ENCODE peak calls at places on chromosome 16, in nine cellular contexts. U, I, M, P, K, Q, G, S and Z are unnamed samples.

GRCh38 chr16:16127469-16128116 is 95.7 kb downstream of the ABCC6 start:
- DNase-seq in U (peak; percentile 61), I (peak; percentile 58), M (peak; percentile 88), P (peak; percentile 37), K (peak; percentile 80), Q (peak; percentile 24), G (peak; percentile 70), S (peak; percentile 62), Z (peak; percentile 38)

GRCh38 chr16:85460983-85461813 is 151.9 kb upstream of the GSE1 start:
- DNase-seq in U (no peak), I (peak; percentile 54), M (peak; percentile 70), P (no peak), K (no peak), Q (no peak), G (no peak), S (peak; percentile 52), Z (peak; percentile 28)

GRCh38 chr16:22736791-22737190 is 77.2 kb upstream of the HS3ST2 start:
- DNase-seq in U (no peak), I (no peak), M (no peak), P (no peak), K (no peak), Q (no peak), G (no peak), S (no peak), Z (no peak)

GRCh38 chr16:31876955-31877828 is 3.6 kb downstream of the ZNF267 start:
- DNase-seq in U (peak; percentile 23), I (peak; percentile 95), M (peak; percentile 77), P (no peak), K (peak; percentile 86), Q (no peak), G (peak; percentile 49), S (no peak), Z (peak; percentile 94)

GRCh38 chr16:456891-457483 is 31.5 kb downstream of the RAB11FIP3 start:
- DNase-seq in U (no peak), I (peak; percentile 63), M (peak; percentile 49), P (no peak), K (no peak), Q (no peak), G (no peak), S (no peak), Z (peak; percentile 61)

GRCh38 chr16:88867561-88868246 is 1.2 kb upstream of the PABPN1L start:
- DNase-seq in U (no peak), I (no peak), M (no peak), P (no peak), K (no peak), Q (no peak), G (no peak), S (peak; percentile 55), Z (no peak)

GRCh38 chr16:12319464-12320030 is 343.0 kb downstream of the SNX29 start:
- DNase-seq in U (no peak), I (no peak), M (no peak), P (no peak), K (no peak), Q (no peak), G (no peak), S (peak; percentile 69), Z (no peak)

GRCh38 chr16:23512168-23512695 is 1.9 kb upstream of the GGA2 start:
- DNase-seq in U (peak; percentile 82), I (no peak), M (no peak), P (no peak), K (no peak), Q (no peak), G (no peak), S (no peak), Z (no peak)

GRCh38 chr16:87657621-87658192 is 55.4 kb downstream of the JPH3 start:
- DNase-seq in U (no peak), I (peak; percentile 3), M (no peak), P (no peak), K (no peak), Q (no peak), G (peak; percentile 14), S (peak; percentile 9), Z (no peak)

GRCh38 chr16:65975049-65975708 is 391.3 kb upstream of the CDH5 start:
- DNase-seq in U (no peak), I (peak; percentile 71), M (peak; percentile 17), P (no peak), K (no peak), Q (no peak), G (no peak), S (no peak), Z (peak; percentile 56)

GRCh38 chr16:84266451-84266850 is 26.6 kb upstream of the KCNG4 start:
- DNase-seq in U (peak; percentile 48), I (peak; percentile 58), M (peak; percentile 57), P (no peak), K (peak; percentile 45), Q (peak; percentile 61), G (peak; percentile 10), S (peak; percentile 51), Z (peak; percentile 42)

GRCh38 chr16:28986492-28986891 is 1.6 kb downstream of the LAT start:
- DNase-seq in U (no peak), I (no peak), M (no peak), P (no peak), K (no peak), Q (no peak), G (no peak), S (no peak), Z (no peak)

GRCh38 chr16:55189975-55190636 is 133.9 kb upstream of the IRX6 start:
- DNase-seq in U (no peak), I (no peak), M (no peak), P (no peak), K (no peak), Q (no peak), G (no peak), S (no peak), Z (no peak)

GRCh38 chr16:24511174-24511573 is 28.2 kb upstream of the RBBP6 start:
- DNase-seq in U (no peak), I (no peak), M (no peak), P (no peak), K (no peak), Q (no peak), G (no peak), S (no peak), Z (no peak)

GRCh38 chr16:15650698-15651161 is 685 bp downstream of the NDE1 start:
- DNase-seq in U (no peak), I (peak; percentile 40), M (peak; percentile 22), P (peak; percentile 24), K (no peak), Q (no peak), G (peak; percentile 46), S (no peak), Z (no peak)

GRCh38 chr16:85361441-85362118 is 249.3 kb upstream of the CIBAR2 start:
- DNase-seq in U (peak; percentile 11), I (no peak), M (no peak), P (no peak), K (no peak), Q (no peak), G (no peak), S (no peak), Z (no peak)

GRCh38 chr16:9241177-9241576 is 149.7 kb downstream of the HAPSTR1 start:
- DNase-seq in U (no peak), I (no peak), M (no peak), P (no peak), K (no peak), Q (no peak), G (no peak), S (no peak), Z (no peak)

GRCh38 chr16:75109732-75110243 is 6.8 kb downstream of the LDHD start:
- DNase-seq in U (no peak), I (no peak), M (no peak), P (no peak), K (no peak), Q (peak; percentile 51), G (peak; percentile 29), S (no peak), Z (no peak)

GRCh38 chr16:54193013-54193655 is 93.5 kb downstream of the IRX3 start:
- DNase-seq in U (no peak), I (no peak), M (no peak), P (no peak), K (no peak), Q (no peak), G (no peak), S (no peak), Z (no peak)

GRCh38 chr16:84396537-84397008 is 28.2 kb downstream of the ATP2C2 start:
- DNase-seq in U (no peak), I (peak; percentile 15), M (no peak), P (no peak), K (no peak), Q (no peak), G (no peak), S (no peak), Z (peak; percentile 8)

GRCh38 chr16:72286936-72287620 is 115.1 kb upstream of the PMFBP1 start:
- DNase-seq in U (no peak), I (no peak), M (no peak), P (no peak), K (no peak), Q (no peak), G (no peak), S (no peak), Z (no peak)

GRCh38 chr16:23391381-23392222 is 61.4 kb downstream of the COG7 start:
- DNase-seq in U (no peak), I (no peak), M (no peak), P (no peak), K (no peak), Q (no peak), G (no peak), S (no peak), Z (no peak)

GRCh38 chr16:88086571-88087516 is 135.6 kb downstream of the BANP start:
- DNase-seq in U (no peak), I (no peak), M (no peak), P (no peak), K (no peak), Q (no peak), G (no peak), S (no peak), Z (no peak)